ENCODE peak calls at places on chromosomes 11 and 22, in five cellular contexts. I is HEK293T; C is activated CD8-positive, alpha-beta memory T cell treated with anti-CD3 and anti-CD28 coated beads for 4 hours; S is KBM-7; F is stimulated activated CD8-positive, alpha-beta memory T cell treated with anti-CD3 and anti-CD28 coated beads, Interleukin-2, amount 100 ng/mL, for 48 hours. P is an unnamed sample.

GRCh38 chr22:32175751-32176644 is 16.9 kb upstream of the C22orf42 start:
- DNase-seq in I (no peak), C (no peak), S (no peak), F (no peak), P (no peak)

GRCh38 chr11:102318469-102318868 is 1.2 kb downstream of the BIRC3 start:
- DNase-seq in I (no peak), C (peak; percentile 35), S (no peak), F (peak; percentile 23), P (peak; percentile 73)

GRCh38 chr11:13134886-13135285 is 125.8 kb downstream of the RASSF10 start:
- DNase-seq in I (no peak), C (no peak), S (no peak), F (no peak), P (no peak)

GRCh38 chr11:30128269-30128932 is 102.4 kb upstream of the FSHB start:
- DNase-seq in I (peak; percentile 33), C (no peak), S (peak; percentile 16), F (no peak), P (peak; percentile 43)

GRCh38 chr22:36790648-36791047 is 14.7 kb upstream of the IFT27 start:
- DNase-seq in I (no peak), C (no peak), S (no peak), F (no peak), P (no peak)

GRCh38 chr11:76935030-76935429 is 74.3 kb downstream of the ACER3 start:
- DNase-seq in I (no peak), C (no peak), S (no peak), F (no peak), P (no peak)

GRCh38 chr22:30434775-30435315 is 9.3 kb downstream of the MTFP1 start:
- DNase-seq in I (no peak), C (no peak), S (no peak), F (no peak), P (no peak)

GRCh38 chr11:35347921-35348331 is 71.4 kb downstream of the SLC1A2 start:
- DNase-seq in I (no peak), C (no peak), S (no peak), F (no peak), P (no peak)

GRCh38 chr11:56700242-56700918 is 1.5 kb downstream of the OR9G1 start:
- DNase-seq in I (no peak), C (no peak), S (no peak), F (no peak), P (peak; percentile 67)

GRCh38 chr11:74460481-74461154 is 6.7 kb downstream of the KCNE3 start:
- DNase-seq in I (no peak), C (no peak), S (peak; percentile 80), F (no peak), P (peak; percentile 48)

GRCh38 chr11:113161671-113162589 is 152.5 kb upstream of the TTC12 start:
- DNase-seq in I (no peak), C (no peak), S (no peak), F (no peak), P (no peak)

GRCh38 chr11:17384002-17384511 is 4.4 kb downstream of the KCNJ11 start:
- DNase-seq in I (peak; percentile 72), C (peak; percentile 56), S (peak; percentile 67), F (peak; percentile 71), P (peak; percentile 77)

GRCh38 chr11:96061094-96061493 is 137.2 kb upstream of the MTMR2 start:
- DNase-seq in I (no peak), C (no peak), S (no peak), F (no peak), P (no peak)

GRCh38 chr11:64334764-64335741 is 5.0 kb upstream of the CCDC88B start:
- DNase-seq in I (no peak), C (no peak), S (peak; percentile 91), F (peak; percentile 43), P (peak; percentile 100)

GRCh38 chr22:32829451-32829851 is 27.9 kb downstream of the TIMP3 start:
- DNase-seq in I (no peak), C (no peak), S (no peak), F (no peak), P (no peak)

GRCh38 chr11:69171476-69171875 is 15.7 kb downstream of the SMIM38 start:
- DNase-seq in I (no peak), C (no peak), S (no peak), F (no peak), P (no peak)

GRCh38 chr11:119148855-119149370 is at the start of gene ABCG4:
- DNase-seq in I (peak; percentile 48), C (no peak), S (no peak), F (no peak), P (no peak)

GRCh38 chr11:121930004-121930965 is 185.7 kb downstream of the BLID start:
- DNase-seq in I (no peak), C (no peak), S (no peak), F (no peak), P (peak; percentile 55)

GRCh38 chr11:36840378-36840777 is 242.3 kb upstream of the RAG2 start:
- DNase-seq in I (no peak), C (no peak), S (no peak), F (no peak), P (no peak)

GRCh38 chr11:5815534-5815933 is 6.8 kb downstream of the OR52N2 start:
- DNase-seq in I (no peak), C (no peak), S (peak; percentile 84), F (no peak), P (no peak)

GRCh38 chr11:63952570-63952969 is 13.8 kb downstream of the NAA40 start:
- DNase-seq in I (no peak), C (no peak), S (no peak), F (no peak), P (no peak)

GRCh38 chr11:35337136-35337918 is 82.0 kb downstream of the SLC1A2 start:
- DNase-seq in I (no peak), C (no peak), S (no peak), F (no peak), P (peak; percentile 98)